ENCODE peak calls at places on chromosomes 4 and X, in ten cellular contexts. J is transverse colon, U is GM12878, H is stomach, I is GM23338, W is spleen, Q is suprapubic skin, Y is SK-N-SH, M is GM12892, F is upper lobe of left lung. E is an unnamed sample.

GRCh38 chr4:109298279-109299010 is 4.0 kb downstream of the COL25A1 start:
- DNase-seq in H (no peak), I (peak), Y (peak), U (no peak), M (no peak), J (no peak), F (no peak), Q (no peak), W (no peak), E (no peak)

GRCh38 chr4:71607780-71608673 is 175.9 kb downstream of the GC start:
- DNase-seq in J (no peak), Y (no peak), M (no peak), Q (no peak), W (no peak), F (no peak), I (no peak), U (no peak), H (no peak), E (peak)

GRCh38 chrX:22533898-22534297 is 261.2 kb downstream of the CBLL2 start:
- DNase-seq in M (no peak), F (no peak), Y (no peak), J (no peak), H (no peak), I (peak), U (no peak), Q (no peak), W (no peak), E (no peak)

GRCh38 chr4:137310156-137310555 is 222.1 kb downstream of the PCDH18 start:
- DNase-seq in W (no peak), U (no peak), J (no peak), Q (no peak), Y (no peak), M (no peak), H (no peak), F (no peak), I (no peak), E (no peak)

GRCh38 chrX:125094901-125095300 is 224.8 kb upstream of the TEX13C start:
- DNase-seq in Y (no peak), I (no peak), F (no peak), J (no peak), Q (no peak), U (no peak), H (no peak), M (no peak), W (no peak), E (no peak)

GRCh38 chrX:38142598-38142997 is 78.1 kb downstream of the SRPX start:
- DNase-seq in Q (no peak), M (no peak), W (no peak), Y (no peak), F (no peak), H (no peak), J (no peak), U (no peak), I (no peak), E (no peak)

GRCh38 chrX:48461830-48462229 is 8.2 kb downstream of the SLC38A5 start:
- DNase-seq in Y (no peak), F (no peak), J (no peak), M (no peak), I (no peak), W (no peak), U (no peak), H (no peak), Q (no peak), E (no peak)

GRCh38 chrX:136607236-136607635 is 40.7 kb upstream of the CD40LG start:
- DNase-seq in I (no peak), U (no peak), W (no peak), Y (no peak), Q (no peak), J (no peak), M (no peak), F (no peak), H (no peak), E (no peak)

GRCh38 chr4:185892165-185892564 is 80.2 kb upstream of the SORBS2 start:
- DNase-seq in M (no peak), H (no peak), Q (no peak), J (no peak), Y (no peak), I (no peak), W (no peak), U (no peak), F (no peak), E (no peak)

GRCh38 chr4:24690436-24690835 is 104.9 kb upstream of the SOD3 start:
- DNase-seq in M (no peak), H (no peak), J (no peak), Q (no peak), W (no peak), I (no peak), U (no peak), F (no peak), Y (no peak), E (no peak)

GRCh38 chr4:73844352-73844751 is 7.9 kb downstream of the CXCL6 start:
- DNase-seq in H (no peak), Y (no peak), W (no peak), M (no peak), Q (no peak), U (no peak), F (no peak), J (no peak), I (no peak), E (no peak)

GRCh38 chrX:63400340-63400739 is 49.2 kb upstream of the SPIN4 start:
- DNase-seq in I (no peak), M (no peak), H (no peak), F (no peak), Q (no peak), J (no peak), U (no peak), W (no peak), Y (no peak), E (no peak)

GRCh38 chr4:52966781-52967180 is 104.7 kb downstream of the RASL11B start:
- DNase-seq in U (no peak), F (no peak), W (no peak), M (no peak), J (no peak), H (no peak), Y (no peak), Q (no peak), I (no peak), E (no peak)

GRCh38 chrX:97021680-97022079 is 138.0 kb downstream of the RPA4 start:
- DNase-seq in F (no peak), I (no peak), M (no peak), W (no peak), H (no peak), Y (no peak), U (no peak), Q (no peak), J (no peak), E (no peak)

GRCh38 chrX:24357101-24357500 is 3.3 kb upstream of the SUPT20HL1 start:
- DNase-seq in H (no peak), Y (no peak), W (no peak), J (no peak), F (no peak), I (no peak), U (no peak), Q (no peak), M (no peak), E (no peak)

GRCh38 chrX:153648358-153649177 is 1.6 kb downstream of the DUSP9 start:
- DNase-seq in H (no peak), J (no peak), Q (no peak), U (no peak), I (no peak), W (peak), F (peak), Y (peak), M (peak), E (no peak)

GRCh38 chr4:122218762-122219161 is 66.6 kb downstream of the BLTP1 start:
- DNase-seq in I (peak), Q (no peak), J (no peak), F (no peak), U (no peak), W (no peak), H (no peak), M (no peak), Y (peak), E (no peak)

GRCh38 chr4:40311811-40312346 is 23.3 kb upstream of the CHRNA9 start:
- DNase-seq in M (no peak), Y (no peak), Q (no peak), J (no peak), I (no peak), H (peak), W (no peak), U (no peak), F (peak), E (no peak)

GRCh38 chr4:109588176-109588575 is 28.1 kb downstream of the MCUB start:
- DNase-seq in Y (no peak), H (no peak), W (no peak), J (no peak), I (no peak), Q (no peak), U (peak), M (peak), F (no peak), E (no peak)

GRCh38 chr4:40699648-40700047 is 50.1 kb upstream of the NSUN7 start:
- DNase-seq in W (no peak), H (no peak), U (no peak), J (no peak), M (no peak), Y (no peak), I (no peak), F (no peak), Q (no peak), E (no peak)

GRCh38 chr4:128060130-128060619 is 937 bp upstream of the LARP1B start:
- DNase-seq in W (no peak), U (no peak), J (no peak), I (no peak), F (no peak), M (no peak), H (no peak), Y (peak), Q (no peak), E (no peak)

GRCh38 chr4:187064033-187064432 is 340.4 kb upstream of the FAT1 start:
- DNase-seq in W (no peak), J (no peak), Q (no peak), U (no peak), I (no peak), M (no peak), Y (no peak), F (no peak), H (no peak), E (no peak)

GRCh38 chrX:12975670-12975965 is 708 bp downstream of the TMSB4X start:
- DNase-seq in U (no peak), Y (no peak), I (no peak), M (no peak), J (no peak), W (peak), F (no peak), Q (no peak), H (no peak), E (no peak)

GRCh38 chrX:133869270-133869669 is 116.1 kb downstream of the GPC3 start:
- DNase-seq in J (no peak), I (no peak), M (no peak), Y (no peak), W (no peak), F (no peak), U (no peak), H (no peak), Q (no peak), E (no peak)
- TF ChIP-seq POLR2AphosphoS5 in J (no peak), I (no peak), M (no peak), Y (no peak), W (no peak), F (no peak), U (no peak), H (no peak), Q (no peak), E (no peak)

GRCh38 chrX:107718156-107718621 is 57.4 kb downstream of the TSC22D3 start:
- DNase-seq in H (peak), I (peak), Q (peak), U (no peak), F (peak), M (no peak), W (peak), Y (peak), J (peak), E (peak)

GRCh38 chrX:107715331-107716044 is 60.1 kb downstream of the TSC22D3 start:
- DNase-seq in F (no peak), J (peak), I (no peak), Q (peak), Y (peak), M (no peak), W (peak), H (no peak), U (no peak), E (no peak)

GRCh38 chrX:107716816-107717700 is 58.5 kb downstream of the TSC22D3 start:
- DNase-seq in M (peak), W (peak), H (peak), Y (peak), F (peak), J (peak), U (peak), Q (peak), I (peak), E (no peak)

GRCh38 chrX:107714196-107714811 is 61.3 kb downstream of the TSC22D3 start:
- DNase-seq in F (no peak), W (peak), H (no peak), I (no peak), M (no peak), J (peak), U (no peak), Y (no peak), Q (peak), E (no peak)

DNA sequence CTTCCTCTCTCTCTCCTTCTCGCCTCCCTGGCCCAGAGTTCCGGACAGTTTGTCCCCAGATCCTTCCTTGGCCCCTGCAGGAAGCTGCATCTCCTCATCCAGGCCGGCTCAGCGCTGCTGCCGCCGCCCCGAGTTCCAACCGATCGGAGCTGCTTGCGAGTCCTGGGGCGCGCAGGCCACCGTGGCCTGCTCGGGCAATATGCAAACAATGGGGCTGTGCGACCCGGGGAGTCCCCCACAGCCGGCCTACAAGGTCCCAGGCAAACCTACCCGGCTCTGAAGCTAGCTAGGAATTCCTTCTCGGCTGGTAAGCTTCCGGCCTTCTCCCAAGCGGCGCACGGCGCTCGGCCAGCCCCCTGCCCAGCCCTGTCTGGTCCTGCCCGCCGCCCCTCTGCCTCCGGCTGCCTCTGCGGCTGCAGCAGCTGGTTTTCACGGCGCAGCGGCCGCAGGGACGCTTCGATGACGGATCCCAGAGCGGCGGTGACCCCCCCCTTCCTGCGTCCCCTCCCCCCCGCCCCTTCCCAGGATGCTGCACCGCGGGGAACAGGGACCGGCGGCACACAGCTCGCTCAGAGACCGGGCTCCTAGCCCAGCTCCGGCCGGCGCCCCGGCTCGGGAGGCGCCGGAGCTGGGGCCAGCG is 59.4 kb downstream of the TSC22D3 start:
- DNase-seq in U (no peak), W (peak), M (no peak), F (no peak), J (peak), Y (peak), H (no peak), Q (peak), I (peak), E (no peak)
- TF ChIP-seq POLR2AphosphoS5 in U (no peak), W (peak), M (no peak), F (no peak), J (peak), Y (no peak), H (no peak), Q (no peak), I (no peak), E (no peak)

DNA sequence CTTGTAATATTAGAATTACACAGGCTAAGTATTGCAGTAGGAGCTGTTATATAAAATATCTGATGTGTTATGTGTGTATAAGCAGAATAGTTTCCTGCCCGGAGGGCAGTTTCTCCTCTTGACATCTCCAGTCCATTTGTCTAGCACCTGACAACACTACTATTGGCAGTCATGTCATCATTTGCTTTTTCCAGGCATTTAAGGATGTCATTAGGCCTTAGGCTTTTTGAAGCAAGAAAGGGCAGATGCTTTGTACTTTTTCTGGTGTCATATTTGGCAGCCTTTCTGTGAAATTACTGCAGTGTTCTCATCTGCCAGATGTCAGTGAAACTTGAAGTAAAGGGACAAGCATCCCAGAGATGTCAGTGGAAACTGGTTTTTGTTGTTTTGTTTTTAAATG is 2017.6 kb upstream of the IGFBP7 start:
- DNase-seq in W (no peak), H (no peak), F (no peak), U (no peak), Y (peak), J (no peak), M (no peak), I (no peak), Q (no peak), E (no peak)
- TF ChIP-seq POLR2AphosphoS5 in W (no peak), H (no peak), F (no peak), U (no peak), Y (no peak), J (no peak), M (no peak), I (no peak), Q (no peak), E (no peak)

DNA sequence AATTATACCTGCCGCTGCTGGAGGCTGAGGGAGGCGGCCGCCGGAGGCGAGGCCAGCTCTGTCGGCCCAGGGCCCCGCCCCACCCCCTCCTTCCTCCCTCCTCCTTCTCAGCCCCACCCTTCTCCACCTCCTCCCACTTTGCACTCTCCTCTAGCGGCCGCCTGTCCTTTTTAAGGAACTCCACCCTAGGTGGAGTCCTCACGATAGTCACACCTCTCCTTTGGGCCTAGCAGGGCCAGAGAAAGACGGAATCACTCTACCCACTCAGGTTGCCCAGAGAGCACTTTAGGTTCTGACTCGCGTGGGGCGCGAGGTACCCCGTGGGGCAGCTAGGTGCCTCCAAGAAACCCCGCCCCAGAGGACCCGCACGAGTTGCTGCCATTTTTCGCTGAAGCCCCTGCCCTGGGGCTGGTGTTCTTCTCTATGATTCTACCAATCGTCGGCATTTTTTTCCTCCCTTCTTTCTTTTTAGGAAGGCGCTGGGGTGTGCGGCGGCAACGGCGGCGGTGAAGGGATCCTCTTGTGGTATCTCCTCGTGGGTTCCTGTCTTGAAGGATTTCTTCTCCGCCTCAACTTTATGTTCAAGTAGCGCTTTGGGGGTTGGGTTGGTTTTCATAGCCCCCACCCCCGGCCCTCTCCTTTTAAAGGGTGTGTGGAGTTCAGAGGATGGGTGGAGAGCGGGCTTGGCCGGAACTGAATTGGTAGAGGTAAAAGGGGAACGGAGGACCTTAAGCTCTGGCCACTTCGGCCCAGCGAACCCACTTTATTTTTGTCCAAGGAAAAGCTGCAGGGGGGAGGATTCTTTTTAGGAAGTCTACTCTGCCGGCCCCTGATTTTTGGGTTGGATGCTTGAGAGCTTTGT is at the start of gene KLF8:
- DNase-seq in I (peak), Q (peak), F (peak), H (peak), W (no peak), J (peak), M (peak), U (no peak), Y (no peak), E (no peak)
- TF ChIP-seq POLR2AphosphoS5 in I (peak), Q (no peak), F (no peak), H (no peak), W (peak), J (no peak), M (no peak), U (no peak), Y (no peak), E (no peak)

DNA sequence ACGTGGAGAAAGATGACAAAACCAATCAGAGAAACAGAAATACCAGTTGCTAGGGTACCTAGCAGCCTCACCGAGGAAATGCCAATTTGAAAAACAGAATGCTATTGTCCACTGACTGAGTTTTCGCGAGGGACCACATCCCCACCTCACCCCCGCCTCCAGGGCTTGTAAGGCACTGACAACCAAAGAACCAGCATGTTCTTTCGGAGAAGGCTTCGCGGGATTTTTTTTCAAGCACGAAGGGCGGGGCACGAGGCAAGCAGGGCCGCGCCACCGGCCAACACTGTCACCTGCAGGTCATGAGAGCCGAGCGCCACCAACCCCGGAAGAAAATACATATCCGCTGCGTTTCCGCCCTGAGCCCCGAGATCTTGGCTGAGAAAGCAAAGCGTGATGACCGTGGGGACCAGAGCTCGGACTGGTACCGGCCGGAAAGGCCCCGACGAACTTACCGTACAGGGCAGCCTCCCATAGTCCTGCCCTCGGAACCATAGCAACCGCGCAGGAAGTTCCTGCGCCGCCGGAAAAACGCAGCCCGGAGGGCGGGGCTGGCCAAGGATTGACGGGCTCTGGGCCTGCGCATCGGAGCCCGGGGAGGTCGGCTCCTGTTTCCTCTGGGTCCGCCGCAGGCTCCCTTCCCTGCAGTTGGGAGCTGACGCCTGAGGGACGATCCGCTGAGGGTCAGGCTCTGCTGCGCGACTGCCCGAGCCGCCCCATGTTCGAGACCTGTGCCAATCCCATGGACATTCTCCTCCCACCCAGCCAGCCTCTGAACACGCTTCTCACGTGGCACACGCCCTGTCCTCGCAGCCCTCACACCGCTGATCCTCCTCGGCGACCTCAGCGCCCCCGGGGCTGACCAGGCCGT is 59.2 kb upstream of the PAGE5 start:
- DNase-seq in M (peak), Y (peak), U (peak), Q (peak), W (peak), H (peak), J (peak), F (peak), I (peak), E (peak)
- TF ChIP-seq POLR2AphosphoS5 in M (peak), Y (peak), U (peak), Q (peak), W (peak), H (peak), J (peak), F (peak), I (peak), E (peak)

GRCh38 chr4:4859010-4859798 is at the start of gene MSX1:
- DNase-seq in Q (peak), J (peak), Y (peak), W (peak), I (peak), U (no peak), F (peak), H (peak), M (peak), E (no peak)
- TF ChIP-seq POLR2AphosphoS5 in Q (no peak), J (peak), Y (no peak), W (peak), I (peak), U (no peak), F (peak), H (peak), M (no peak), E (peak)

E was measured in Panc1.